ENCODE peak calls at places on chromosomes 16 and 17, in four cellular contexts. Y is esophagus squamous epithelium, N is thoracic aorta, B is astrocyte. U is an unnamed sample.
A peak's percentile ranks its signal among the peaks of the same experiment; 100 is the strongest.

GRCh38 chr16:66536525-66536924 is 13.4 kb downstream of the TK2 start:
- DNase-seq in B (no peak), Y (no peak), N (no peak), U (no peak)

GRCh38 chr17:28737770-28738679 is 5.8 kb upstream of the TRAF4 start:
- DNase-seq in N (no peak), Y (no peak), B (no peak), U (no peak)

GRCh38 chr17:44362964-44363612 is 565 bp downstream of the FAM171A2 start:
- DNase-seq in N (no peak), B (no peak), Y (no peak), U (no peak)

GRCh38 chr17:82114872-82115271 is 16.8 kb upstream of the FASN start:
- DNase-seq in Y (no peak), N (no peak), B (no peak), U (no peak)

GRCh38 chr17:81422776-81423697 is 27.8 kb downstream of the BAHCC1 start:
- DNase-seq in N (peak; percentile 71), B (peak; percentile 91), Y (no peak), U (no peak)

GRCh38 chr16:2196162-2196980 is at the start of gene CASKIN1:
- DNase-seq in B (no peak), N (no peak), Y (no peak), U (no peak)

GRCh38 chr16:13923703-13924298 is 3.8 kb downstream of the ERCC4 start:
- DNase-seq in Y (no peak), B (peak; percentile 41), N (no peak), U (no peak)

GRCh38 chr17:82173351-82174041 is 39.1 kb downstream of the CCDC57 start:
- DNase-seq in Y (no peak), B (no peak), N (no peak), U (no peak)

GRCh38 chr17:28760987-28761562 is 17.3 kb downstream of the TRAF4 start:
- DNase-seq in N (no peak), Y (no peak), B (peak; percentile 51), U (no peak)

GRCh38 chr17:78142113-78142861 is 3.9 kb upstream of the C17orf99 start:
- DNase-seq in Y (no peak), B (peak; percentile 49), N (no peak), U (no peak)

GRCh38 chr16:4537376-4538066 is 1.1 kb downstream of the CDIP1 start:
- DNase-seq in Y (no peak), N (no peak), B (no peak), U (no peak)

GRCh38 chr17:76824103-76824502 is 44.1 kb upstream of the MGAT5B start:
- DNase-seq in N (no peak), Y (no peak), B (no peak), U (no peak)

GRCh38 chr16:53052519-53053501 is at the start of gene CHD9NB:
- DNase-seq in Y (no peak), N (peak; percentile 11), B (peak; percentile 86), U (no peak)

GRCh38 chr16:89764711-89765201 is 43.4 kb downstream of the ZNF276 start:
- DNase-seq in B (no peak), N (peak; percentile 8), Y (peak; percentile 20), U (no peak)

GRCh38 chr17:58344047-58344790 is 7.8 kb downstream of the SUPT4H1 start:
- DNase-seq in B (no peak), N (no peak), Y (peak; percentile 49), U (no peak)

GRCh38 chr17:67491009-67491677 is 114.1 kb downstream of the PITPNC1 start:
- DNase-seq in N (peak; percentile 59), B (peak; percentile 98), Y (no peak), U (peak; percentile 94)

GRCh38 chr16:3800477-3801270 is 79.8 kb downstream of the CREBBP start:
- DNase-seq in B (no peak), N (no peak), Y (no peak), U (peak; percentile 67)

GRCh38 chr17:76529643-76530488 is 7.6 kb downstream of the CYGB start:
- DNase-seq in N (peak; percentile 24), Y (no peak), B (peak; percentile 30), U (no peak)

GRCh38 chr17:8470447-8471047 is 34.9 kb downstream of the NDEL1 start:
- DNase-seq in N (no peak), B (peak; percentile 41), Y (no peak), U (peak; percentile 82)

GRCh38 chr16:27625050-27625697 is 75.2 kb downstream of the KATNIP start:
- DNase-seq in Y (no peak), N (no peak), B (peak; percentile 43), U (no peak)

GRCh38 chr16:87845807-87846619 is 23.3 kb downstream of the SLC7A5 start:
- DNase-seq in N (no peak), Y (no peak), B (no peak), U (no peak)
- H3K27ac ChIP-seq in N (no peak overlapping the region), Y (peak overlapping the region; percentile 85), B (no peak overlapping the region), U (no peak overlapping the region)

GRCh38 chr17:80028030-80028429 is 7.6 kb downstream of the TBC1D16 start:
- DNase-seq in B (no peak), N (no peak), Y (no peak), U (no peak)
- H3K27ac ChIP-seq in B (no peak overlapping the region), N (peak overlapping the region; percentile 66), Y (peak overlapping the region; percentile 76), U (peak overlapping the region; percentile 70)

GRCh38 chr17:10724546-10725195 is 5.2 kb downstream of the TMEM220 start:
- DNase-seq in B (no peak), N (no peak), Y (no peak), U (peak; percentile 72)
- H3K27ac ChIP-seq in B (no peak overlapping the region), N (no peak overlapping the region), Y (no peak overlapping the region), U (no peak overlapping the region)

DNA sequence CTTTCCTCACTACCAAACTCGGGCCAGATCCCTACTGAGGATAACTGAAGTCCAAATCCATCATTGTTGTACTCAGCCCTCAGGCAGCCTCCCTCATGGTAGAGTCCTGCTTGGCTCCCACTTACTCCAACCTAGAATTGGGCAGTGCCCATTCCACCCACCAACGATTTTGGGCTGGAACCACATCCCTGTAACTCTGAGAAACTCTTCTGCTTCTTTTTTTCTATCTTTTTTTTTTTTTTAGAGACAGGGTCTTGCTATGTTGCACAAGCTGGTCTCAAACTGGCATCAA is 1.2 kb downstream of the PRR14 start:
- DNase-seq in Y (no peak), N (no peak), B (no peak), U (no peak)
- H3K27ac ChIP-seq in Y (peak overlapping the region; percentile 99), N (peak overlapping the region; percentile 99), B (peak overlapping the region; percentile 45), U (peak overlapping the region; percentile 96)